ENCODE peak calls at places on chromosomes 7 and 10, in eight cellular contexts. One of them, this sample, is unnamed.

GRCh38 chr10:63719174-63719856 is 198.1 kb downstream of the REEP3 start:
- DNase-seq in heart left ventricle: no peak
- DNase-seq in COLO829: no peak
- DNase-seq in fibroblast of the aortic adventitia: no peak
- DNase-seq in AG09319: no peak
- DNase-seq in COR-L47: no peak
- DNase-seq in NCI-H2081: no peak
- DNase-seq in G401: no peak
- DNase-seq in this sample: no peak

GRCh38 chr10:122276611-122277205 is 5.6 kb downstream of the BTBD16 start:
- DNase-seq in AG09319: no peak
- DNase-seq in fibroblast of the aortic adventitia: peak
- DNase-seq in heart left ventricle: no peak
- DNase-seq in NCI-H2081: no peak
- DNase-seq in G401: no peak
- DNase-seq in COR-L47: no peak
- DNase-seq in COLO829: no peak
- DNase-seq in this sample: no peak

GRCh38 chr10:46530249-46531186 is 25.9 kb downstream of the GPRIN2 start:
- DNase-seq in NCI-H2081: no peak
- DNase-seq in fibroblast of the aortic adventitia: peak
- DNase-seq in heart left ventricle: no peak
- DNase-seq in AG09319: no peak
- DNase-seq in COLO829: no peak
- DNase-seq in COR-L47: no peak
- DNase-seq in G401: no peak
- DNase-seq in this sample: no peak

GRCh38 chr10:103578782-103579382 is 85.4 kb downstream of the NEURL1 start:
- DNase-seq in AG09319: no peak
- DNase-seq in heart left ventricle: no peak
- DNase-seq in COLO829: no peak
- DNase-seq in NCI-H2081: peak
- DNase-seq in COR-L47: no peak
- DNase-seq in fibroblast of the aortic adventitia: no peak
- DNase-seq in G401: no peak
- DNase-seq in this sample: no peak

GRCh38 chr7:69309601-69310000 is 288.7 kb upstream of the AUTS2 start:
- DNase-seq in COLO829: no peak
- DNase-seq in COR-L47: no peak
- DNase-seq in heart left ventricle: no peak
- DNase-seq in NCI-H2081: peak
- DNase-seq in G401: no peak
- DNase-seq in AG09319: no peak
- DNase-seq in fibroblast of the aortic adventitia: no peak
- DNase-seq in this sample: no peak

GRCh38 chr7:50607524-50608125 is 42.4 kb upstream of the DDC start:
- DNase-seq in AG09319: no peak
- DNase-seq in COLO829: no peak
- DNase-seq in NCI-H2081: no peak
- DNase-seq in fibroblast of the aortic adventitia: no peak
- DNase-seq in COR-L47: no peak
- DNase-seq in G401: no peak
- DNase-seq in heart left ventricle: no peak
- DNase-seq in this sample: no peak

GRCh38 chr7:137885623-137886022 is 38.8 kb upstream of the DGKI start:
- DNase-seq in NCI-H2081: no peak
- DNase-seq in AG09319: no peak
- DNase-seq in COLO829: no peak
- DNase-seq in fibroblast of the aortic adventitia: no peak
- DNase-seq in COR-L47: no peak
- DNase-seq in heart left ventricle: no peak
- DNase-seq in G401: no peak
- DNase-seq in this sample: no peak

GRCh38 chr10:133100706-133101463 is 13.2 kb downstream of the ADGRA1 start:
- DNase-seq in NCI-H2081: no peak
- DNase-seq in G401: peak
- DNase-seq in AG09319: no peak
- DNase-seq in COLO829: no peak
- DNase-seq in fibroblast of the aortic adventitia: no peak
- DNase-seq in heart left ventricle: no peak
- DNase-seq in COR-L47: no peak
- DNase-seq in this sample: peak

GRCh38 chr10:114359953-114360345 is 44.4 kb downstream of the AFAP1L2 start:
- DNase-seq in COR-L47: no peak
- DNase-seq in G401: peak
- DNase-seq in AG09319: no peak
- DNase-seq in NCI-H2081: no peak
- DNase-seq in COLO829: no peak
- DNase-seq in heart left ventricle: no peak
- DNase-seq in fibroblast of the aortic adventitia: no peak
- DNase-seq in this sample: no peak

GRCh38 chr7:157211710-157212109 is 73.0 kb downstream of the UBE3C start:
- DNase-seq in NCI-H2081: peak
- DNase-seq in COR-L47: no peak
- DNase-seq in heart left ventricle: no peak
- DNase-seq in AG09319: no peak
- DNase-seq in G401: peak
- DNase-seq in COLO829: no peak
- DNase-seq in fibroblast of the aortic adventitia: peak
- DNase-seq in this sample: no peak

GRCh38 chr7:106443156-106443555 is 158.4 kb upstream of the NAMPT start:
- DNase-seq in AG09319: no peak
- DNase-seq in NCI-H2081: no peak
- DNase-seq in G401: no peak
- DNase-seq in COR-L47: no peak
- DNase-seq in heart left ventricle: no peak
- DNase-seq in COLO829: no peak
- DNase-seq in fibroblast of the aortic adventitia: no peak
- DNase-seq in this sample: no peak

GRCh38 chr10:119439922-119440321 is 102.6 kb downstream of the RGS10 start:
- DNase-seq in COLO829: no peak
- DNase-seq in COR-L47: no peak
- DNase-seq in AG09319: no peak
- DNase-seq in G401: no peak
- DNase-seq in fibroblast of the aortic adventitia: no peak
- DNase-seq in NCI-H2081: no peak
- DNase-seq in heart left ventricle: no peak
- DNase-seq in this sample: no peak

GRCh38 chr7:30929686-30930085 is 18.0 kb downstream of the AQP1 start:
- DNase-seq in COLO829: no peak
- DNase-seq in AG09319: no peak
- DNase-seq in COR-L47: no peak
- DNase-seq in NCI-H2081: no peak
- DNase-seq in heart left ventricle: no peak
- DNase-seq in fibroblast of the aortic adventitia: no peak
- DNase-seq in G401: no peak
- DNase-seq in this sample: no peak

GRCh38 chr10:91034494-91035157 is 113.7 kb upstream of the ANKRD1 start:
- DNase-seq in COLO829: peak
- DNase-seq in AG09319: peak
- DNase-seq in G401: no peak
- DNase-seq in fibroblast of the aortic adventitia: peak
- DNase-seq in heart left ventricle: peak
- DNase-seq in COR-L47: no peak
- DNase-seq in NCI-H2081: no peak
- DNase-seq in this sample: no peak

GRCh38 chr10:48885376-48885775 is 54.3 kb downstream of the LRRC18 start:
- DNase-seq in COLO829: no peak
- DNase-seq in fibroblast of the aortic adventitia: peak
- DNase-seq in G401: peak
- DNase-seq in AG09319: no peak
- DNase-seq in NCI-H2081: peak
- DNase-seq in heart left ventricle: no peak
- DNase-seq in COR-L47: no peak
- DNase-seq in this sample: peak

GRCh38 chr10:91617073-91617580 is 15.7 kb downstream of the PPP1R3C start:
- DNase-seq in NCI-H2081: no peak
- DNase-seq in COLO829: no peak
- DNase-seq in AG09319: no peak
- DNase-seq in fibroblast of the aortic adventitia: peak
- DNase-seq in COR-L47: no peak
- DNase-seq in heart left ventricle: no peak
- DNase-seq in G401: no peak
- DNase-seq in this sample: no peak

GRCh38 chr7:52586704-52587103 is 448.7 kb upstream of the POM121L12 start:
- DNase-seq in COR-L47: no peak
- DNase-seq in NCI-H2081: no peak
- DNase-seq in AG09319: no peak
- DNase-seq in heart left ventricle: no peak
- DNase-seq in G401: no peak
- DNase-seq in COLO829: no peak
- DNase-seq in fibroblast of the aortic adventitia: no peak
- DNase-seq in this sample: no peak

GRCh38 chr10:118856106-118856505 is 101.3 kb upstream of the CACUL1 start:
- DNase-seq in COR-L47: no peak
- DNase-seq in COLO829: no peak
- DNase-seq in heart left ventricle: no peak
- DNase-seq in NCI-H2081: no peak
- DNase-seq in G401: no peak
- DNase-seq in fibroblast of the aortic adventitia: no peak
- DNase-seq in AG09319: no peak
- DNase-seq in this sample: no peak

GRCh38 chr10:102815790-102816549 is 21.2 kb downstream of the CYP17A1 start:
- DNase-seq in heart left ventricle: peak
- DNase-seq in fibroblast of the aortic adventitia: peak
- DNase-seq in NCI-H2081: no peak
- DNase-seq in COLO829: no peak
- DNase-seq in G401: peak
- DNase-seq in AG09319: peak
- DNase-seq in COR-L47: no peak
- DNase-seq in this sample: no peak

GRCh38 chr7:156889089-156889488 is 3.9 kb downstream of the LMBR1 start:
- DNase-seq in G401: no peak
- DNase-seq in fibroblast of the aortic adventitia: no peak
- DNase-seq in NCI-H2081: peak
- DNase-seq in AG09319: no peak
- DNase-seq in heart left ventricle: no peak
- DNase-seq in COLO829: no peak
- DNase-seq in COR-L47: no peak
- DNase-seq in this sample: peak

GRCh38 chr10:7408003-7408493 is 2.8 kb downstream of the SFMBT2 start:
- DNase-seq in COLO829: no peak
- DNase-seq in G401: no peak
- DNase-seq in NCI-H2081: no peak
- DNase-seq in AG09319: no peak
- DNase-seq in fibroblast of the aortic adventitia: no peak
- DNase-seq in heart left ventricle: peak
- DNase-seq in COR-L47: no peak
- DNase-seq in this sample: no peak

GRCh38 chr10:7264313-7264741 is 146.5 kb downstream of the SFMBT2 start:
- DNase-seq in NCI-H2081: no peak
- DNase-seq in COLO829: no peak
- DNase-seq in COR-L47: no peak
- DNase-seq in AG09319: no peak
- DNase-seq in G401: no peak
- DNase-seq in heart left ventricle: no peak
- DNase-seq in fibroblast of the aortic adventitia: no peak
- DNase-seq in this sample: no peak

GRCh38 chr7:43639858-43640491 is 57.1 kb downstream of the STK17A start:
- DNase-seq in AG09319: peak
- DNase-seq in NCI-H2081: peak
- DNase-seq in G401: peak
- DNase-seq in heart left ventricle: peak
- DNase-seq in COR-L47: peak
- DNase-seq in fibroblast of the aortic adventitia: peak
- DNase-seq in COLO829: peak
- DNase-seq in this sample: peak

GRCh38 chr7:36272567-36273269 is 116.9 kb upstream of the ANLN start:
- DNase-seq in AG09319: no peak
- DNase-seq in heart left ventricle: no peak
- DNase-seq in G401: no peak
- DNase-seq in COLO829: no peak
- DNase-seq in COR-L47: no peak
- DNase-seq in NCI-H2081: no peak
- DNase-seq in fibroblast of the aortic adventitia: no peak
- DNase-seq in this sample: no peak

GRCh38 chr10:101272229-101272868 is 43.1 kb upstream of the LBX1 start:
- DNase-seq in COLO829: peak
- DNase-seq in fibroblast of the aortic adventitia: peak
- DNase-seq in AG09319: peak
- DNase-seq in heart left ventricle: peak
- DNase-seq in NCI-H2081: peak
- DNase-seq in G401: peak
- DNase-seq in COR-L47: no peak
- DNase-seq in this sample: peak

GRCh38 chr10:121935702-121936101 is 7.9 kb upstream of the ATE1 start:
- DNase-seq in COR-L47: no peak
- DNase-seq in AG09319: no peak
- DNase-seq in NCI-H2081: no peak
- DNase-seq in heart left ventricle: no peak
- DNase-seq in fibroblast of the aortic adventitia: peak
- DNase-seq in COLO829: no peak
- DNase-seq in G401: no peak
- DNase-seq in this sample: no peak

GRCh38 chr7:65980478-65981250 is 1.3 kb downstream of the GUSB start:
- DNase-seq in heart left ventricle: peak
- DNase-seq in G401: no peak
- DNase-seq in COLO829: no peak
- DNase-seq in AG09319: no peak
- DNase-seq in NCI-H2081: no peak
- DNase-seq in fibroblast of the aortic adventitia: no peak
- DNase-seq in COR-L47: peak
- DNase-seq in this sample: no peak

GRCh38 chr10:66151346-66151745 is 774.5 kb upstream of the LRRTM3 start:
- DNase-seq in COR-L47: no peak
- DNase-seq in AG09319: no peak
- DNase-seq in COLO829: no peak
- DNase-seq in G401: no peak
- DNase-seq in NCI-H2081: no peak
- DNase-seq in fibroblast of the aortic adventitia: no peak
- DNase-seq in heart left ventricle: no peak
- DNase-seq in this sample: no peak

GRCh38 chr10:114257488-114257887 is 18.4 kb downstream of the VWA2 start:
- DNase-seq in COLO829: no peak
- DNase-seq in heart left ventricle: no peak
- DNase-seq in COR-L47: no peak
- DNase-seq in fibroblast of the aortic adventitia: peak
- DNase-seq in AG09319: no peak
- DNase-seq in NCI-H2081: no peak
- DNase-seq in G401: no peak
- DNase-seq in this sample: no peak

GRCh38 chr10:36670616-36671402 is 454.6 kb upstream of the ANKRD30A start:
- DNase-seq in AG09319: no peak
- DNase-seq in G401: no peak
- DNase-seq in COR-L47: no peak
- DNase-seq in COLO829: no peak
- DNase-seq in NCI-H2081: no peak
- DNase-seq in fibroblast of the aortic adventitia: peak
- DNase-seq in heart left ventricle: no peak
- DNase-seq in this sample: no peak

GRCh38 chr10:30704016-30704600 is 74.6 kb upstream of the LYZL2 start:
- DNase-seq in fibroblast of the aortic adventitia: no peak
- DNase-seq in heart left ventricle: no peak
- DNase-seq in COR-L47: no peak
- DNase-seq in G401: no peak
- DNase-seq in NCI-H2081: no peak
- DNase-seq in COLO829: no peak
- DNase-seq in AG09319: no peak
- DNase-seq in this sample: no peak

GRCh38 chr7:156446990-156447389 is 193.6 kb upstream of the RNF32 start:
- DNase-seq in heart left ventricle: no peak
- DNase-seq in COR-L47: no peak
- DNase-seq in NCI-H2081: no peak
- DNase-seq in AG09319: no peak
- DNase-seq in COLO829: no peak
- DNase-seq in G401: no peak
- DNase-seq in fibroblast of the aortic adventitia: no peak
- DNase-seq in this sample: no peak

GRCh38 chr7:2065516-2065915 is 167.2 kb downstream of the MAD1L1 start:
- DNase-seq in COR-L47: no peak
- DNase-seq in heart left ventricle: no peak
- DNase-seq in NCI-H2081: no peak
- DNase-seq in fibroblast of the aortic adventitia: no peak
- DNase-seq in COLO829: no peak
- DNase-seq in AG09319: no peak
- DNase-seq in G401: no peak
- DNase-seq in this sample: no peak

GRCh38 chr10:133616371-133617130 is 10.0 kb downstream of the FRG2B start:
- DNase-seq in G401: no peak
- DNase-seq in heart left ventricle: no peak
- DNase-seq in COLO829: no peak
- DNase-seq in AG09319: no peak
- DNase-seq in NCI-H2081: peak
- DNase-seq in COR-L47: no peak
- DNase-seq in fibroblast of the aortic adventitia: no peak
- DNase-seq in this sample: no peak

This sample was measured in NCI-H748 treated with DMSO at 0.1 percent for 48 hours.